ENCODE peak calls at places on chromosome 1, in eight cellular contexts. One of them, this sample, is unnamed.
A peak's percentile ranks its signal among the peaks of the same experiment; 100 is the strongest.

GRCh38 chr1:91555821-91556531 is 55.3 kb downstream of the CDC7 start:
- DNase-seq in heart left ventricle: no peak
- DNase-seq in brain microvascular endothelial cell: peak; percentile 79
- DNase-seq in AG04449: peak; percentile 69
- DNase-seq in GM23338: no peak
- DNase-seq in mucosa of descending colon: no peak
- DNase-seq in GM12864: no peak
- DNase-seq in fibroblast of pulmonary artery: peak; percentile 92
- DNase-seq in this sample: no peak

GRCh38 chr1:205248793-205249601 is 21.3 kb downstream of the TMCC2 start:
- DNase-seq in heart left ventricle: peak; percentile 71
- DNase-seq in brain microvascular endothelial cell: no peak
- DNase-seq in AG04449: no peak
- DNase-seq in GM23338: no peak
- DNase-seq in mucosa of descending colon: peak; percentile 69
- DNase-seq in GM12864: no peak
- DNase-seq in fibroblast of pulmonary artery: peak; percentile 61
- DNase-seq in this sample: no peak

GRCh38 chr1:200302893-200303250 is 107.0 kb downstream of the ZNF281 start:
- DNase-seq in heart left ventricle: no peak
- DNase-seq in brain microvascular endothelial cell: peak; percentile 14
- DNase-seq in AG04449: no peak
- DNase-seq in GM23338: peak; percentile 50
- DNase-seq in mucosa of descending colon: no peak
- DNase-seq in GM12864: no peak
- DNase-seq in fibroblast of pulmonary artery: no peak
- DNase-seq in this sample: no peak

GRCh38 chr1:203121186-203122015 is 6.1 kb upstream of the ADORA1 start:
- DNase-seq in heart left ventricle: no peak
- DNase-seq in brain microvascular endothelial cell: no peak
- DNase-seq in AG04449: no peak
- DNase-seq in GM23338: no peak
- DNase-seq in mucosa of descending colon: no peak
- DNase-seq in GM12864: no peak
- DNase-seq in fibroblast of pulmonary artery: no peak
- DNase-seq in this sample: no peak

GRCh38 chr1:6914646-6915178 is 129.5 kb downstream of the CAMTA1 start:
- DNase-seq in heart left ventricle: no peak
- DNase-seq in brain microvascular endothelial cell: no peak
- DNase-seq in AG04449: no peak
- DNase-seq in GM23338: no peak
- DNase-seq in mucosa of descending colon: no peak
- DNase-seq in GM12864: no peak
- DNase-seq in fibroblast of pulmonary artery: no peak
- DNase-seq in this sample: no peak

GRCh38 chr1:234775477-234776246 is 165.7 kb upstream of the IRF2BP2 start:
- DNase-seq in heart left ventricle: no peak
- DNase-seq in brain microvascular endothelial cell: no peak
- DNase-seq in AG04449: no peak
- DNase-seq in GM23338: no peak
- DNase-seq in mucosa of descending colon: no peak
- DNase-seq in GM12864: no peak
- DNase-seq in fibroblast of pulmonary artery: no peak
- DNase-seq in this sample: no peak

GRCh38 chr1:87598429-87598828 is 269.7 kb downstream of the LMO4 start:
- DNase-seq in heart left ventricle: no peak
- DNase-seq in brain microvascular endothelial cell: no peak
- DNase-seq in AG04449: no peak
- DNase-seq in GM23338: peak; percentile 80
- DNase-seq in mucosa of descending colon: no peak
- DNase-seq in GM12864: no peak
- DNase-seq in fibroblast of pulmonary artery: no peak
- DNase-seq in this sample: no peak

GRCh38 chr1:25797939-25798338 is 2.1 kb upstream of the SELENON start:
- DNase-seq in heart left ventricle: no peak
- DNase-seq in brain microvascular endothelial cell: no peak
- DNase-seq in AG04449: no peak
- DNase-seq in GM23338: peak; percentile 83
- DNase-seq in mucosa of descending colon: no peak
- DNase-seq in GM12864: no peak
- DNase-seq in fibroblast of pulmonary artery: peak; percentile 32
- DNase-seq in this sample: no peak

GRCh38 chr1:61606448-61607312 is 118.3 kb downstream of the TM2D1 start:
- DNase-seq in heart left ventricle: peak; percentile 68
- DNase-seq in brain microvascular endothelial cell: peak; percentile 33
- DNase-seq in AG04449: no peak
- DNase-seq in GM23338: no peak
- DNase-seq in mucosa of descending colon: peak; percentile 29
- DNase-seq in GM12864: no peak
- DNase-seq in fibroblast of pulmonary artery: peak; percentile 63
- DNase-seq in this sample: no peak

GRCh38 chr1:23473037-23473800 is 10.8 kb downstream of the ASAP3 start:
- DNase-seq in heart left ventricle: no peak
- DNase-seq in brain microvascular endothelial cell: no peak
- DNase-seq in AG04449: no peak
- DNase-seq in GM23338: no peak
- DNase-seq in mucosa of descending colon: no peak
- DNase-seq in GM12864: no peak
- DNase-seq in fibroblast of pulmonary artery: no peak
- DNase-seq in this sample: no peak

GRCh38 chr1:114164840-114165543 is 11.3 kb upstream of the SYT6 start:
- DNase-seq in heart left ventricle: no peak
- DNase-seq in brain microvascular endothelial cell: no peak
- DNase-seq in AG04449: no peak
- DNase-seq in GM23338: no peak
- DNase-seq in mucosa of descending colon: no peak
- DNase-seq in GM12864: peak; percentile 10
- DNase-seq in fibroblast of pulmonary artery: no peak
- DNase-seq in this sample: no peak

GRCh38 chr1:184036517-184036949 is 995 bp downstream of the COLGALT2 start:
- DNase-seq in heart left ventricle: peak; percentile 77
- DNase-seq in brain microvascular endothelial cell: no peak
- DNase-seq in AG04449: no peak
- DNase-seq in GM23338: peak; percentile 74
- DNase-seq in mucosa of descending colon: no peak
- DNase-seq in GM12864: no peak
- DNase-seq in fibroblast of pulmonary artery: no peak
- DNase-seq in this sample: no peak

GRCh38 chr1:29542476-29543015 is 306.2 kb downstream of the PTPRU start:
- DNase-seq in heart left ventricle: peak; percentile 17
- DNase-seq in brain microvascular endothelial cell: no peak
- DNase-seq in AG04449: no peak
- DNase-seq in GM23338: no peak
- DNase-seq in mucosa of descending colon: no peak
- DNase-seq in GM12864: no peak
- DNase-seq in fibroblast of pulmonary artery: no peak
- DNase-seq in this sample: no peak

GRCh38 chr1:9717193-9718005 is 65.9 kb downstream of the PIK3CD start:
- DNase-seq in heart left ventricle: peak; percentile 84
- DNase-seq in brain microvascular endothelial cell: no peak
- DNase-seq in AG04449: no peak
- DNase-seq in GM23338: peak; percentile 78
- DNase-seq in mucosa of descending colon: peak; percentile 79
- DNase-seq in GM12864: peak; percentile 48
- DNase-seq in fibroblast of pulmonary artery: no peak
- DNase-seq in this sample: no peak

GRCh38 chr1:165876121-165876520 is 48.7 kb downstream of the UCK2 start:
- DNase-seq in heart left ventricle: no peak
- DNase-seq in brain microvascular endothelial cell: no peak
- DNase-seq in AG04449: no peak
- DNase-seq in GM23338: no peak
- DNase-seq in mucosa of descending colon: no peak
- DNase-seq in GM12864: no peak
- DNase-seq in fibroblast of pulmonary artery: no peak
- DNase-seq in this sample: no peak

GRCh38 chr1:167819849-167820683 is 93.9 kb downstream of the ADCY10 start:
- DNase-seq in heart left ventricle: peak; percentile 92
- DNase-seq in brain microvascular endothelial cell: peak; percentile 95
- DNase-seq in AG04449: peak; percentile 78
- DNase-seq in GM23338: peak; percentile 82
- DNase-seq in mucosa of descending colon: peak; percentile 67
- DNase-seq in GM12864: no peak
- DNase-seq in fibroblast of pulmonary artery: peak; percentile 96
- DNase-seq in this sample: peak; percentile 85

GRCh38 chr1:168623003-168623828 is 46.8 kb downstream of the XCL1 start:
- DNase-seq in heart left ventricle: no peak
- DNase-seq in brain microvascular endothelial cell: peak; percentile 93
- DNase-seq in AG04449: no peak
- DNase-seq in GM23338: no peak
- DNase-seq in mucosa of descending colon: no peak
- DNase-seq in GM12864: no peak
- DNase-seq in fibroblast of pulmonary artery: peak; percentile 66
- DNase-seq in this sample: peak; percentile 41

GRCh38 chr1:235199441-235199840 is 38.4 kb upstream of the RBM34 start:
- DNase-seq in heart left ventricle: no peak
- DNase-seq in brain microvascular endothelial cell: peak; percentile 47
- DNase-seq in AG04449: no peak
- DNase-seq in GM23338: peak; percentile 90
- DNase-seq in mucosa of descending colon: no peak
- DNase-seq in GM12864: no peak
- DNase-seq in fibroblast of pulmonary artery: peak; percentile 73
- DNase-seq in this sample: peak; percentile 71

GRCh38 chr1:222009105-222009730 is 267.3 kb upstream of the DUSP10 start:
- DNase-seq in heart left ventricle: no peak
- DNase-seq in brain microvascular endothelial cell: no peak
- DNase-seq in AG04449: no peak
- DNase-seq in GM23338: peak; percentile 61
- DNase-seq in mucosa of descending colon: peak; percentile 22
- DNase-seq in GM12864: no peak
- DNase-seq in fibroblast of pulmonary artery: peak; percentile 27
- DNase-seq in this sample: no peak

GRCh38 chr1:213340593-213340992 is 289.6 kb downstream of the RPS6KC1 start:
- DNase-seq in heart left ventricle: no peak
- DNase-seq in brain microvascular endothelial cell: no peak
- DNase-seq in AG04449: no peak
- DNase-seq in GM23338: no peak
- DNase-seq in mucosa of descending colon: no peak
- DNase-seq in GM12864: no peak
- DNase-seq in fibroblast of pulmonary artery: no peak
- DNase-seq in this sample: no peak

GRCh38 chr1:175499595-175500367 is 243.6 kb downstream of the TNR start:
- DNase-seq in heart left ventricle: no peak
- DNase-seq in brain microvascular endothelial cell: no peak
- DNase-seq in AG04449: no peak
- DNase-seq in GM23338: no peak
- DNase-seq in mucosa of descending colon: no peak
- DNase-seq in GM12864: no peak
- DNase-seq in fibroblast of pulmonary artery: no peak
- DNase-seq in this sample: no peak

DNA sequence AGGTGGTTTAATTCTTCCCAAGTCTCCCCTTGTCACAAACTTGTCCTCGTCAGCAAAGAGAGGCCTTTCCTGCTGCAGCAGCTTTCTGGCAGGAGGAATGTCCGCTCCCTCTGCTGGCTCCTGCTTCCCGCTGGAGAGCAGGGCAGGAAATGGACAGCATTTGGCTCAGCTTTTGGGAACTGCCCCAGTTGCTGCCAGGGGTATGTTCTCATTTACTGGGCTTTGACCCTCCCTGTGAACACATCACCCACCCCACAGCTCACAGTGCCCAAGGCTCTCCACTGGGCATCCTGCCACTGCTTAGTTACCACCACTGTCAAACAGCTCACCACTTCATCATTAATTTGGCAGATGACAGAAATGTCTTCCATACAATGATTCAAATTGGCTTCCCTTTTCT is 75.4 kb downstream of the MRPL37 start:
- DNase-seq in heart left ventricle: peak; percentile 79
- DNase-seq in brain microvascular endothelial cell: no peak
- DNase-seq in AG04449: no peak
- DNase-seq in GM23338: no peak
- DNase-seq in mucosa of descending colon: no peak
- DNase-seq in GM12864: no peak
- DNase-seq in fibroblast of pulmonary artery: peak; percentile 66
- DNase-seq in this sample: no peak
- TF ChIP-seq CTCF in heart left ventricle: peak; percentile 41
- TF ChIP-seq CTCF in brain microvascular endothelial cell: peak; percentile 42
- TF ChIP-seq CTCF in AG04449: peak; percentile 29
- TF ChIP-seq CTCF in GM23338: no peak
- TF ChIP-seq CTCF in mucosa of descending colon: no peak
- TF ChIP-seq CTCF in GM12864: no peak
- TF ChIP-seq CTCF in fibroblast of pulmonary artery: peak; percentile 49
- TF ChIP-seq CTCF in this sample: peak; percentile 59

DNA sequence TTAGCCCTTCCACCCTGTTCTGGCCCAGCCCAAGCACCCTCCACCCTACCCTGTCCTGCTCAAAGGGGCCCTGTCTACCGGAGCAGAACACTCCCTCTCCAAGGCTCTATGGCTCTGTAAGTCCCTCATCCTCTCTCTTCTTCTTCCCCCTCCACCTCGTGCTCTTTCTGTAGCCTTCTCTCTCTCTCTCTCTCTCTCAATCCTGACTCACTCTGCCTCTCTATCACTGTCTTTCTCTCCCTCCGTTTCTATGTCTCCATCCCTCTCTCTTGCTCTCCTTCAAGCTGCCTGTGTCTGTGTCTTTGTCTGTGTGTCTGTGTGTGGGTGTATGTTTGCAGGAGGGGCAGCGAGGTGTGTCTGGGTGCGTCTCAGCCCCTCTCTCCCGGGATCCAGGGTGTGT is 1.3 kb upstream of the ZNF678 start:
- DNase-seq in heart left ventricle: no peak
- DNase-seq in brain microvascular endothelial cell: no peak
- DNase-seq in AG04449: no peak
- DNase-seq in GM23338: no peak
- DNase-seq in mucosa of descending colon: no peak
- DNase-seq in GM12864: no peak
- DNase-seq in fibroblast of pulmonary artery: no peak
- DNase-seq in this sample: no peak
- H3K4me3 ChIP-seq in heart left ventricle: no peak overlapping the region
- H3K4me3 ChIP-seq in brain microvascular endothelial cell: no peak overlapping the region
- H3K4me3 ChIP-seq in AG04449: no peak overlapping the region
- H3K4me3 ChIP-seq in GM23338: no peak overlapping the region
- H3K4me3 ChIP-seq in mucosa of descending colon: no peak overlapping the region
- H3K4me3 ChIP-seq in GM12864: no peak overlapping the region
- H3K4me3 ChIP-seq in fibroblast of pulmonary artery: no peak overlapping the region
- H3K4me3 ChIP-seq in this sample: no peak overlapping the region

GRCh38 chr1:58812468-58812867 is 28.6 kb upstream of the JUN start:
- DNase-seq in heart left ventricle: no peak
- DNase-seq in brain microvascular endothelial cell: no peak
- DNase-seq in AG04449: no peak
- DNase-seq in GM23338: no peak
- DNase-seq in mucosa of descending colon: no peak
- DNase-seq in GM12864: no peak
- DNase-seq in fibroblast of pulmonary artery: peak; percentile 17
- DNase-seq in this sample: no peak
- TF ChIP-seq CTCF in heart left ventricle: no peak
- TF ChIP-seq CTCF in brain microvascular endothelial cell: no peak
- TF ChIP-seq CTCF in AG04449: no peak
- TF ChIP-seq CTCF in GM23338: no peak
- TF ChIP-seq CTCF in mucosa of descending colon: no peak
- TF ChIP-seq CTCF in GM12864: no peak
- TF ChIP-seq CTCF in fibroblast of pulmonary artery: no peak
- TF ChIP-seq CTCF in this sample: no peak

DNA sequence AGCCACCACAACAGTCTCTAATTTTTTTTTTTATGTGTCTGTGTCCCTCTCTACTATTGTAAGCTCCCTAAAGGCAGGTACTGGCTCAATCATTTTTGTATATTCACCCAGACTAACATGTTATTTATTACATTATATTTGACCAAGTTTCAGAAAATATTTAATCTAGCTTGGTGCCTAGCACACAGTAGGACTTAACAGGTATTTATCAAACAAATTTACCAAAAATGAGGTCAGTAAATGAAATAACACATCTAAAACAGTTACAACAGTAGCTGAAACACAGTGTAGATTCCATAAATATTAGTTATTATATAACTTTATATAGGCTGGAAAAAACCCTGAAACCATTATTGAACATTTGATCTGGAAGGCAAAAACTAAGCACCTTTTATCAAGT is 2.7 kb downstream of the NRDC start:
- DNase-seq in heart left ventricle: no peak
- DNase-seq in brain microvascular endothelial cell: no peak
- DNase-seq in AG04449: no peak
- DNase-seq in GM23338: no peak
- DNase-seq in mucosa of descending colon: no peak
- DNase-seq in GM12864: no peak
- DNase-seq in fibroblast of pulmonary artery: no peak
- DNase-seq in this sample: no peak
- H3K4me3 ChIP-seq in heart left ventricle: no peak overlapping the region
- H3K4me3 ChIP-seq in brain microvascular endothelial cell: no peak overlapping the region
- H3K4me3 ChIP-seq in AG04449: no peak overlapping the region
- H3K4me3 ChIP-seq in GM23338: peak overlapping the region; percentile 97
- H3K4me3 ChIP-seq in mucosa of descending colon: no peak overlapping the region
- H3K4me3 ChIP-seq in GM12864: peak overlapping the region; percentile 13
- H3K4me3 ChIP-seq in fibroblast of pulmonary artery: peak overlapping the region; percentile 13
- H3K4me3 ChIP-seq in this sample: no peak overlapping the region

This sample was measured in astrocyte of the cerebellum.